ENCODE peak calls at places on chromosomes 7 and 10, in seven cellular contexts. V, D, K, O, U, R and F are unnamed samples.

GRCh38 chr7:70380315-70381027 is 751.5 kb upstream of the GALNT17 start:
- DNase-seq in V (no peak), D (no peak), K (no peak), O (no peak), U (no peak), R (no peak), F (no peak)

GRCh38 chr7:2013381-2014311 is 219.1 kb downstream of the MAD1L1 start:
- DNase-seq in V (no peak), D (no peak), K (no peak), O (no peak), U (no peak), R (no peak), F (no peak)

GRCh38 chr7:84844771-84845170 is 342.1 kb downstream of the SEMA3D start:
- DNase-seq in V (no peak), D (no peak), K (no peak), O (no peak), U (no peak), R (no peak), F (no peak)

GRCh38 chr7:66206909-66207240 is 1.7 kb downstream of the TPST1 start:
- DNase-seq in V (no peak), D (no peak), K (no peak), O (no peak), U (no peak), R (no peak), F (no peak)

GRCh38 chr10:71476249-71477011 is 79.7 kb downstream of the CDH23 start:
- DNase-seq in V (no peak), D (no peak), K (no peak), O (no peak), U (no peak), R (no peak), F (no peak)

GRCh38 chr10:92848441-92849233 is at the start of gene EXOC6:
- DNase-seq in V (peak; percentile 88), D (peak; percentile 93), K (peak; percentile 79), O (peak; percentile 79), U (peak; percentile 79), R (peak; percentile 50), F (peak; percentile 91)

GRCh38 chr10:71621783-71622526 is 97.6 kb downstream of the C10orf105 start:
- DNase-seq in V (no peak), D (peak; percentile 61), K (peak; percentile 19), O (no peak), U (peak; percentile 39), R (peak; percentile 17), F (no peak)

GRCh38 chr7:6015917-6016652 is 7.0 kb downstream of the AIMP2 start:
- DNase-seq in V (no peak), D (no peak), K (peak; percentile 95), O (no peak), U (peak; percentile 98), R (peak; percentile 40), F (no peak)

GRCh38 chr7:149642579-149642978 is 130.8 kb downstream of the ZNF467 start:
- DNase-seq in V (no peak), D (no peak), K (no peak), O (no peak), U (no peak), R (no peak), F (no peak)

GRCh38 chr10:102397222-102398171 is 2.0 kb downstream of the NFKB2 start:
- DNase-seq in V (no peak), D (no peak), K (no peak), O (no peak), U (no peak), R (no peak), F (no peak)

GRCh38 chr7:44473295-44473694 is 17.2 kb downstream of the NUDCD3 start:
- DNase-seq in V (no peak), D (no peak), K (peak; percentile 63), O (no peak), U (peak; percentile 79), R (peak; percentile 83), F (no peak)

GRCh38 chr7:114502454-114503254 is 88.0 kb downstream of the FOXP2 start:
- DNase-seq in V (no peak), D (no peak), K (no peak), O (no peak), U (peak; percentile 60), R (peak; percentile 38), F (no peak)

GRCh38 chr7:26198133-26198780 is 2.3 kb downstream of the HNRNPA2B1 start:
- DNase-seq in V (peak; percentile 48), D (no peak), K (peak; percentile 61), O (no peak), U (no peak), R (peak; percentile 41), F (peak; percentile 38)

GRCh38 chr7:13017881-13018280 is 330.4 kb downstream of the ARL4A start:
- DNase-seq in V (no peak), D (no peak), K (peak; percentile 44), O (no peak), U (peak; percentile 60), R (peak; percentile 47), F (no peak)

GRCh38 chr7:36299882-36300341 is 89.8 kb upstream of the ANLN start:
- DNase-seq in V (no peak), D (peak; percentile 37), K (no peak), O (no peak), U (no peak), R (no peak), F (no peak)

GRCh38 chr10:69766161-69766910 is 35.4 kb upstream of the COL13A1 start:
- DNase-seq in V (no peak), D (no peak), K (no peak), O (no peak), U (peak; percentile 25), R (no peak), F (no peak)

GRCh38 chr7:124124201-124124600 is 91.3 kb upstream of the TMEM229A start:
- DNase-seq in V (no peak), D (no peak), K (no peak), O (no peak), U (no peak), R (no peak), F (no peak)

GRCh38 chr10:30422981-30423654 is 10.9 kb upstream of the MAP3K8 start:
- DNase-seq in V (no peak), D (peak; percentile 66), K (peak; percentile 79), O (no peak), U (peak; percentile 86), R (peak; percentile 86), F (no peak)

GRCh38 chr7:94272821-94273583 is 121.7 kb upstream of the COL1A2 start:
- DNase-seq in V (no peak), D (no peak), K (peak; percentile 63), O (no peak), U (no peak), R (no peak), F (no peak)

GRCh38 chr10:37701781-37702493 is 155.5 kb downstream of the ZNF248 start:
- DNase-seq in V (no peak), D (no peak), K (no peak), O (no peak), U (no peak), R (no peak), F (no peak)

GRCh38 chr7:108637049-108637621 is 67.5 kb downstream of the DNAJB9 start:
- DNase-seq in V (no peak), D (no peak), K (no peak), O (no peak), U (no peak), R (no peak), F (no peak)

GRCh38 chr10:47354162-47354561 is 6.0 kb downstream of the RBP3 start:
- DNase-seq in V (no peak), D (no peak), K (peak; percentile 31), O (no peak), U (peak; percentile 62), R (no peak), F (no peak)

GRCh38 chr7:30648744-30649540 is 33.3 kb downstream of the CRHR2 start:
- DNase-seq in V (no peak), D (no peak), K (no peak), O (no peak), U (no peak), R (no peak), F (no peak)

GRCh38 chr7:2680792-2681490 is 7.1 kb upstream of the AMZ1 start:
- DNase-seq in V (peak; percentile 25), D (peak; percentile 93), K (peak; percentile 80), O (peak; percentile 27), U (peak; percentile 72), R (peak; percentile 39), F (no peak)

GRCh38 chr7:99665312-99665759 is 14.5 kb downstream of the CYP3A5 start:
- DNase-seq in V (no peak), D (no peak), K (no peak), O (no peak), U (no peak), R (no peak), F (no peak)

GRCh38 chr7:30845426-30846135 is 66.1 kb upstream of the AQP1 start:
- DNase-seq in V (no peak), D (no peak), K (peak; percentile 30), O (no peak), U (peak; percentile 37), R (peak; percentile 20), F (no peak)

GRCh38 chr7:2260820-2261219 is 18.8 kb downstream of the NUDT1 start:
- DNase-seq in V (no peak), D (no peak), K (no peak), O (no peak), U (peak; percentile 21), R (peak; percentile 83), F (no peak)

DNA sequence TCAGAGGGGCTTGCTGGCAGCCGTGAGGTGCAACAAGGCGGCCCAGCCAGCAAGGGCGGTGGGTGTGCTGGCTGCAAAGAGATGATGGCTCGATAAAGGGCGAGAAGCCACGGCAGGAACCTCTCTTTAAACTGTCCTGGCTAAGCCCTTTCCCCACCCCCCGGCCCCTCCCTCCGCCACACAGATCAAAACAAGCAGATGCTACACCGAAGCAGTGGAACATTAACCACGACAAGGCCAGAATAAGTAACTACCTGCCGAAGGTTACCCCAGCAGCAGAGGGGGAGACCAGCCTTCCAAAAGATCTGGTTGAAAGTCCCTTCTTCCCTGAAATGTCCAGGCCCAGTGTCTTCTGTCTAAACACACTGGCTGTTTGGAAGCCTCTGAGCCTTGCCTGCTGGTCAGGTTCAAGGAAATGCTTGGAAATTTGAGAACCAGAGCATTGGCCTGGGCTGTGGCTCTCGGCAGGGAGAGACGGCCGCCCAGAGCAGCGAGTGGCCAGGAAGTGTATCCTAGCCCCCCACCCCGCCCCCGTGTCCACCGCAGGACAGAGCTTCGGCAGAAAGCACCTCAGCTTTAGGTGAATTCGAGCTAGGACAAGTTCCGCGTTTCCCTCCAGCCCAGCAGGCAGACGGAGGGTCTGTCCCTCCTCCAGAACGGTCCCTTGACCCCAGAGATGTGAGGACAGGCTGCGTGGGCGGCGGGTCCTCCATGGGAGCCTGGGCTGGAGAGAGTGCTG is 2.1 kb downstream of the FAM20C start:
- DNase-seq in V (no peak), D (no peak), K (peak; percentile 50), O (no peak), U (peak; percentile 73), R (no peak), F (no peak)
- H3K4me3 ChIP-seq in V (no peak overlapping the region), D (peak overlapping the region; percentile 54), K (peak overlapping the region; percentile 79), O (no peak overlapping the region), U (peak overlapping the region; percentile 83), R (peak overlapping the region; percentile 43), F (no peak overlapping the region)

GRCh38 chr10:43348511-43349312 is 22.7 kb upstream of the FXYD4 start:
- DNase-seq in V (peak; percentile 80), D (peak; percentile 95), K (peak; percentile 81), O (peak; percentile 75), U (peak; percentile 87), R (peak; percentile 76), F (peak; percentile 86)
- H3K4me3 ChIP-seq in V (no peak overlapping the region), D (no peak overlapping the region), K (no peak overlapping the region), O (no peak overlapping the region), U (no peak overlapping the region), R (no peak overlapping the region), F (no peak overlapping the region)

GRCh38 chr7:76291346-76292205 is 10.9 kb upstream of the HSPB1 start:
- DNase-seq in V (peak; percentile 68), D (peak; percentile 95), K (peak; percentile 99), O (peak; percentile 69), U (peak; percentile 98), R (peak; percentile 98), F (peak; percentile 78)
- H3K4me3 ChIP-seq in V (no peak overlapping the region), D (no peak overlapping the region), K (peak overlapping the region; percentile 43), O (no peak overlapping the region), U (peak overlapping the region; percentile 41), R (peak overlapping the region; percentile 21), F (no peak overlapping the region)

GRCh38 chr10:88386878-88387773 is 196.0 kb downstream of the RNLS start:
- DNase-seq in V (no peak), D (no peak), K (peak; percentile 89), O (no peak), U (peak; percentile 98), R (peak; percentile 81), F (peak; percentile 66)
- H3K4me3 ChIP-seq in V (peak overlapping the region; percentile 51), D (no peak overlapping the region), K (no peak overlapping the region), O (peak overlapping the region; percentile 81), U (peak overlapping the region; percentile 26), R (no peak overlapping the region), F (peak overlapping the region; percentile 45)